ENCODE peak calls at places on chromosomes 3 and 15, in four cellular contexts. D, Y, R and M are unnamed samples.
A peak's percentile ranks its signal among the peaks of the same experiment; 100 is the strongest.

GRCh38 chr15:73156431-73157191 is 104.3 kb downstream of the NEO1 start:
- DNase-seq in D (no peak), Y (no peak), R (peak; percentile 16), M (no peak)

GRCh38 chr15:68679161-68679560 is 100.4 kb downstream of the CORO2B start:
- DNase-seq in D (no peak), Y (no peak), R (no peak), M (no peak)

GRCh38 chr15:85840079-85840801 is 45.5 kb upstream of the KLHL25 start:
- DNase-seq in D (peak; percentile 64), Y (no peak), R (peak; percentile 93), M (peak; percentile 47)

GRCh38 chr3:24343084-24343783 is 151.4 kb downstream of the THRB start:
- DNase-seq in D (no peak), Y (no peak), R (no peak), M (peak; percentile 85)

GRCh38 chr3:169699536-169700050 is 36.1 kb upstream of the MECOM start:
- DNase-seq in D (peak; percentile 85), Y (no peak), R (peak; percentile 88), M (peak; percentile 99)

GRCh38 chr3:55143928-55144671 is 216.2 kb upstream of the LRTM1 start:
- DNase-seq in D (peak; percentile 86), Y (no peak), R (no peak), M (peak; percentile 92)

GRCh38 chr3:52857870-52858269 is 23.1 kb upstream of the MUSTN1 start:
- DNase-seq in D (no peak), Y (no peak), R (no peak), M (no peak)

GRCh38 chr3:189282189-189282588 is 110.4 kb downstream of the TPRG1 start:
- DNase-seq in D (no peak), Y (no peak), R (no peak), M (no peak)

GRCh38 chr3:19147905-19148767 is at the start of gene KCNH8:
- DNase-seq in D (no peak), Y (no peak), R (peak; percentile 57), M (no peak)

GRCh38 chr15:78284758-78285157 is 14.7 kb downstream of the SKIC8 start:
- DNase-seq in D (no peak), Y (no peak), R (no peak), M (no peak)

GRCh38 chr15:78282324-78282723 is 17.1 kb downstream of the SKIC8 start:
- DNase-seq in D (no peak), Y (no peak), R (no peak), M (no peak)

GRCh38 chr15:78276032-78276943 is 11.9 kb downstream of the DNAJA4 start:
- DNase-seq in D (no peak), Y (no peak), R (no peak), M (no peak)

DNA sequence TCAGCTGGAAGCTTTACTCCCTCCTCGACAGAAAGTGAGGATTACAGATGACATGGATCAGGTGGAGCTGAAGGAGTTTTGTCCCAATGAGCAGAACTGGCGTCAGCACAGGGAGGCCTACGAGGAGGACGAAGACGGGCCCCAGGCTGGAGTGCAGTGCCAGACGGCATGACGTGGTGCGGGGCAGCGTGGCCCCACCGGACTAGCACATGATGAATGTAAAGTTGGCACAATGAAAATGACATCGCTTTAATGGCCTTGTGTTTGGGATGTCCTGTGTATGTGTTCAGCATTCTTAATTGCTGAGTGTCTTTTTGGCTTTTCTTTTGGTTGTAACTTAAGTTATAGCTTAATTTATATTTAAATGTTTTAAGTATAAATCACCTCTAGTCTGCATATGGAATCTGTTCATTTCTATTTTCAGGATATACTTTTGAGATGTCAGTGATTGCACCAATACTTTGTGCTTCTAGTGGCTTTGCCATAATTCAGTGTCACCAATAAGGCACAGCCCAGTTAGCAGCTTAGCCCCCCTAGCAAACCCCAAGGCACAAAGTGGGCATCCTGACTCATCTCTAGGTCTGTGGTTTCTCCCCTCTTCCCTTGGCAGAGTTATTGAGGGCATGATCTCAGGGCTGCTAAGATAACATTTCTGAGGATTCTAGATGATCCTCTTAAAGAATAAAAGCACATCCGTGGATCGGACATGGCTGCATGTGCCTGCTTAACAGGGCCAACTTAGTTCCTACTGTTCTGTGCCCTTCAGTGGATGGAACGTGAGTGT is 16.1 kb downstream of the DNAJA4 start:
- DNase-seq in D (no peak), Y (no peak), R (no peak), M (no peak)
- H3K4me3 ChIP-seq in D (no peak overlapping the region), Y (no peak overlapping the region), R (no peak overlapping the region), M (no peak overlapping the region)

GRCh38 chr3:185926445-185926844 is 11.4 kb downstream of the TRA2B start:
- DNase-seq in D (no peak), Y (no peak), R (no peak), M (no peak)
- H3K4me3 ChIP-seq in D (no peak overlapping the region), Y (no peak overlapping the region), R (no peak overlapping the region), M (peak overlapping the region; percentile 14)

GRCh38 chr15:40397688-40398412 is 7.7 kb upstream of the IVD start:
- DNase-seq in D (no peak), Y (no peak), R (no peak), M (no peak)

GRCh38 chr15:40392986-40393948 is 10.7 kb downstream of the KNSTRN start:
- DNase-seq in D (peak; percentile 17), Y (no peak), R (no peak), M (no peak)

GRCh38 chr15:40399370-40399769 is 6.2 kb upstream of the IVD start:
- DNase-seq in D (no peak), Y (no peak), R (no peak), M (no peak)

GRCh38 chr15:40398413-40398873 is 7.2 kb upstream of the IVD start:
- DNase-seq in D (no peak), Y (no peak), R (no peak), M (no peak)
- H3K4me3 ChIP-seq in D (no peak overlapping the region), Y (no peak overlapping the region), R (no peak overlapping the region), M (no peak overlapping the region)

GRCh38 chr3:32616267-32616962 is 45.8 kb upstream of the DYNC1LI1 start:
- DNase-seq in D (no peak), Y (no peak), R (no peak), M (no peak)
- H3K4me3 ChIP-seq in D (no peak overlapping the region), Y (no peak overlapping the region), R (no peak overlapping the region), M (no peak overlapping the region)

GRCh38 chr15:92831459-92832229 is 68.5 kb upstream of the CHD2 start:
- DNase-seq in D (peak; percentile 99), Y (peak; percentile 77), R (peak; percentile 97), M (peak; percentile 98)
- H3K4me3 ChIP-seq in D (peak overlapping the region; percentile 15), Y (peak overlapping the region; percentile 28), R (peak overlapping the region; percentile 31), M (no peak overlapping the region)

GRCh38 chr15:76342046-76342381 is 5.4 kb downstream of the ISL2 start:
- DNase-seq in D (no peak), Y (no peak), R (no peak), M (no peak)
- H3K4me3 ChIP-seq in D (no peak overlapping the region), Y (peak overlapping the region; percentile 42), R (no peak overlapping the region), M (no peak overlapping the region)

GRCh38 chr3:125357032-125357658 is 18.0 kb downstream of the ZNF148 start:
- DNase-seq in D (no peak), Y (no peak), R (peak; percentile 84), M (peak; percentile 62)
- H3K4me3 ChIP-seq in D (peak overlapping the region; percentile 55), Y (peak overlapping the region; percentile 39), R (peak overlapping the region; percentile 35), M (peak overlapping the region; percentile 57)

GRCh38 chr15:28098766-28099554 is at the start of gene OCA2:
- DNase-seq in D (peak; percentile 25), Y (no peak), R (peak; percentile 90), M (peak; percentile 50)

GRCh38 chr15:28100516-28101195 is 1.5 kb upstream of the OCA2 start:
- DNase-seq in D (no peak), Y (no peak), R (no peak), M (no peak)

GRCh38 chr15:28101201-28101600 is 2.1 kb upstream of the OCA2 start:
- DNase-seq in D (no peak), Y (no peak), R (no peak), M (no peak)

GRCh38 chr15:28098360-28098765 is 752 bp downstream of the OCA2 start:
- DNase-seq in D (no peak), Y (no peak), R (no peak), M (no peak)

GRCh38 chr15:28099555-28100140 is 533 bp upstream of the OCA2 start:
- DNase-seq in D (no peak), Y (no peak), R (no peak), M (no peak)
- H3K4me3 ChIP-seq in D (peak overlapping the region; percentile 22), Y (no peak overlapping the region), R (peak overlapping the region; percentile 14), M (no peak overlapping the region)

DNA sequence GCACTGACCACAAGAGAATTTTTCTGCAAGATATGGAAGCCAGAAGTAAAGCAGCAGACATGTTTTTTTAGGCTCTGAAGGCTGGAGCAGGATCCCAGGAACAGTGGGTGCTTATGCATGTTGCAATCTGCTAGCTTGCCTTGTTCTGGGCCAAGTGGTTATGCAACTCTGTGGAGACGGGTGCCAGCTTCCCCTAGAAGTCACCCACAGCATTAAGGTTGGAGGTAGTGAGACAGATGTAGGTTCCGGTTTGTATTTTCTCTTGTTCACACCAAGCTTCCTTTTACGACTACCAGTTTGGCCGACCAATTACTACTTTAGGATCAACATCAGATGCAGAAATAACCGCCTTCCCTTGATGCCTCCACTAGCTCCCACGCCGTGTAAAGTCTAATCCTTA is 11.1 kb downstream of the DPH3 start:
- DNase-seq in D (peak; percentile 69), Y (no peak), R (peak; percentile 76), M (no peak)
- H3K4me3 ChIP-seq in D (no peak overlapping the region), Y (no peak overlapping the region), R (no peak overlapping the region), M (no peak overlapping the region)

DNA sequence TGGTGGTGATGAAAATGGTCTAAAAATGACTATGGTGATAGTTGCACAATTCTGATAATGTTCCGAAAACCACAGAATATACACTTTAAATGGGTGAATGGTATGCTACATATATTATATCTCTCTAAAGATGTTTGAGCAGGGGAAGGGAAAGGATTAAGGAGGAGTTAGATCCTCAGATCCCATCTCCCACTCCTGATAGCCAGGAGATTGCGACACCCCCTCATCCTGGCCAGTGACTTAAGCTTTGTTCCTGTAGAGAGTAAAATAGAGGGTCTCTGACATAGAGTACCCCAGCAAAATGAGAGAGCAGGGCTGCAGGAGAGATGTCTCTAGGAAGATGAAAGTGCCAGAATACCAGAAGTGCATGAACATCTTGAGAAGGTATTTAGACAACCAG is 984.8 kb downstream of the FHIT start:
- DNase-seq in D (no peak), Y (no peak), R (no peak), M (no peak)
- H3K4me3 ChIP-seq in D (no peak overlapping the region), Y (no peak overlapping the region), R (no peak overlapping the region), M (no peak overlapping the region)